ENCODE peak calls at places on chromosomes 13 and 19, in ten cellular contexts. D is heart left ventricle, E is neural progenitor cell, U is hepatocyte, G is testis, L is endodermal cell, T is neuronal stem cell, A is mucosa of descending colon, I is right cardiac atrium, Y is IMR-90. O is an unnamed sample. For H3K4me1, the result is how much of the 10 kb centered on the place peaks cover.

GRCh38 chr19:30217461-30217860 is 154.7 kb upstream of the ZNF536 start:
- DNase-seq in D (no peak), E (no peak), U (no peak), G (peak), L (peak), T (no peak), A (no peak), I (no peak), Y (no peak), O (no peak)

GRCh38 chr13:100811906-100812305 is 137.3 kb upstream of the TMTC4 start:
- DNase-seq in D (no peak), E (no peak), U (no peak), G (no peak), L (no peak), T (no peak), A (no peak), I (no peak), Y (no peak), O (no peak)

GRCh38 chr13:111657013-111657412 is 336.6 kb downstream of the TEX29 start:
- DNase-seq in D (no peak), E (no peak), U (no peak), G (no peak), L (no peak), T (no peak), A (no peak), I (no peak), Y (no peak), O (no peak)

GRCh38 chr19:5237190-5237780 is 103.3 kb downstream of the PTPRS start:
- DNase-seq in D (no peak), E (no peak), U (no peak), G (no peak), L (no peak), T (no peak), A (no peak), I (no peak), Y (no peak), O (no peak)

GRCh38 chr13:98239156-98240076 is 62.3 kb upstream of the RNF113B start:
- DNase-seq in D (no peak), E (no peak), U (peak), G (no peak), L (peak), T (no peak), A (no peak), I (no peak), Y (no peak), O (no peak)

GRCh38 chr19:17765069-17765618 is 13.9 kb downstream of the FCHO1 start:
- DNase-seq in D (peak), E (no peak), U (no peak), G (peak), L (peak), T (no peak), A (peak), I (peak), Y (no peak), O (no peak)

GRCh38 chr19:51186323-51186722 is 38.6 kb upstream of the CD33 start:
- DNase-seq in D (no peak), E (no peak), U (no peak), G (no peak), L (no peak), T (no peak), A (no peak), I (no peak), Y (no peak), O (no peak)

GRCh38 chr13:100662470-100663211 is 12.0 kb downstream of the TMTC4 start:
- DNase-seq in D (no peak), E (no peak), U (no peak), G (no peak), L (no peak), T (no peak), A (no peak), I (no peak), Y (no peak), O (no peak)

DNA sequence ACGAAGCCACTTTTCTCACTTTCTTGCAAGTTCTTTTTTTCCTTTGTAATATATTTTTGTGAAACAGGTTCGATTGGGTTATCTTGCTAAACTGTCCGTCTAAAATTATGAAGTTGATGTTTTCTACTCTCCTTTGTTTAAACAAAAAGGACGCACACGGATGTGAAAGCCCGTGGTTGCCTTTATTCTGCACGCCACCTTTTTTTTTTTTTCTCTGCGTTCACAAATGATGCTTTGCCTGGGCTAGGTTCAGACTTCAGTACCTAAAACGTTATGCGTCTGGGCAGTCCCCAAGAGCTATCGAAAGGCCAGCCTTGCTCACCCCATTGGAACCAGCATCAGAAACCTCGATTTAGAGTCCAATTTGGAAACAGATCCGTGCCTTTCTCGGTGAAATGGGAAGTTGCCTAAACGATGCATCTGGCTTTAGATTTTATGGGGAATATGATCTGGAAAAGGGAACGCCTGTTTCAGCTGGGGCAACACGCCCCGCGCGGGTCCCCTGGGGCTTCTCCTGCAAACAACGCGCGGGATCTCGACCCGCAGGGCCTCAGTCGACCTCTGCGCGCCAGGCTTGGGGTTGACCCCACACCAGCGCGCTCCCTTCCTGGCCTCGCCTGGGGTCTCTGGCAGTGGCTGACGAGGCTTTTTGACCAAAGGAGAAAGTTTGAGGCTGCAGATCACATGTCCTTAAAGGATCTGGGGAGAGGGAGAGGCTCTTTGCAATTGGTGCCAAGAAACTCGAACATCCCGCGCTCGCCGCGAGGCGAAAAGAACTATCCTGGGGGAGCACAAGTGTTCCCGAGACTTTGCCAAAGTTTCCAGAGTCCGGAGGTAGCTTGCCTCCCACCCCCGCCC is 114.0 kb downstream of the KCNRG start:
- DNase-seq in D (peak), E (peak), U (no peak), G (no peak), L (no peak), T (peak), A (no peak), I (no peak), Y (no peak), O (no peak)
- H3K4me1 ChIP-seq in D (under half), E (half or more), U (half or more), G (under half), L (under half), T (under half), A (under half), I (under half), Y (under half), O (under half)

GRCh38 chr19:55654323-55654832 is 457 bp upstream of the U2AF2 start:
- DNase-seq in D (peak), E (peak), U (peak), G (peak), L (peak), T (peak), A (peak), I (peak), Y (peak), O (peak)

GRCh38 chr19:55651236-55651635 is 3.2 kb downstream of the CCDC106 start:
- DNase-seq in D (peak), E (no peak), U (no peak), G (no peak), L (no peak), T (no peak), A (no peak), I (no peak), Y (no peak), O (no peak)

GRCh38 chr19:55653651-55654322 is 1.0 kb upstream of the U2AF2 start:
- DNase-seq in D (peak), E (peak), U (peak), G (peak), L (peak), T (peak), A (peak), I (peak), Y (peak), O (peak)

GRCh38 chr19:55650602-55651230 is 2.7 kb downstream of the CCDC106 start:
- DNase-seq in D (no peak), E (no peak), U (no peak), G (no peak), L (no peak), T (no peak), A (no peak), I (no peak), Y (no peak), O (no peak)

DNA sequence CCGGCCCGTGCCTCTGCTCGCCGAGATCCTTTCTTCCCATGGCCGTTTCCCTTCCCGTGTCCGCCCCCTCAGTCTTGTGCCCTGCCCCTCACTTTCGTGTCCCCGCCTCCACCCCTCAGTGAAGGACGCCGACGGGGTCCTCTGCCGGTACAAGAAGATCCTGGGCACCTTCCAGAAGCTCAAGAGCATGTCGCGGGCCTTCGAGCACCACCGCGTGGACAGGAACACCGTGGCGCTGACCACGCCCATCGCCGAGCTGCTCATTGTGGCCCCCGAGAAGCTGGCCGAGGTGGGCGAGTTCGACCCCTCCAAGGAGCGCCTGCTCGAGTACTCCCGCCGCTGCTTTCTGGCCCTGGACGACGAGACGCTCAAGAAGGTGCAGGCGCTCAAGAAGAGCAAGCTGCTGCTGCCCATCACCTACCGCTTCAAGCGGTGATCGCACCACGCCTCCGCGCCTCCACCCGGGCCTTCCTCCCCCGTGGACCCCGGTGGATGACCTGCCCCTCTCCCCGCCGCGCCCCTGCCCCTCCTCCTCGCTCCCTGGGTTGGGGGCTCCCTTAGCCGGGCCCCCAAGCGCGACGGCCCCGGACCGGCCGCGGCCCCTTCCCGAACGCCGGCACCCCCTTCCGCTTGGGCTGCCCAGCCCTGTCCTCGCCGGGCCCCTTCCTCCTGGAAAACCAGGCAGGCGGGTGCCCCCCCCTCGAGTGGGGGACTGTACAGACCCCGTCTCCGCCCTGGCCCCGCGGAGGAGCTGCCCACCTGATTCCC is 2.3 kb upstream of the U2AF2 start:
- DNase-seq in D (peak), E (no peak), U (no peak), G (no peak), L (peak), T (no peak), A (peak), I (no peak), Y (no peak), O (no peak)
- H3K4me1 ChIP-seq in D (under half), E (under half), U (under half), G (under half), L (under half), T (under half), A (under half), I (under half), Y (under half), O (under half)

DNA sequence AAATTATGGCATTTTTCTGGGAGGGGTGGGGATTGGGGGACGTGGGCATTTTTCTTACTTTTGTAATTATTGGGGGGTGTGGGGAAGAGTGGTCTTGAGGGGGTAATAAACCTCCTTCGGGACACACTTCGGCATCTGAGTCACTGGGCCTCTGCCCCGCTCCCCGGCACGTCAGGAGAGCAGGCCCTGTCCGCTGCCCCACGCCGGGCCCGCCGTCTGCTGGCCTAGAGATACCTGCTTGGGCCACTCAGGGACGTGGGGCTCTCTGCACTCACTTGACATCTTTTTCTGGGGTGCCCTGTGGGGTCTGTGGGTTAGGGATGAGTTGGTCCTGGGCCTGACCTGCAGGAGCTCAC is 3.5 kb upstream of the FTL start:
- DNase-seq in D (no peak), E (no peak), U (no peak), G (no peak), L (peak), T (no peak), A (peak), I (no peak), Y (no peak), O (no peak)
- H3K4me1 ChIP-seq in D (under half), E (under half), U (under half), G (under half), L (under half), T (under half), A (under half), I (under half), Y (under half), O (under half)

DNA sequence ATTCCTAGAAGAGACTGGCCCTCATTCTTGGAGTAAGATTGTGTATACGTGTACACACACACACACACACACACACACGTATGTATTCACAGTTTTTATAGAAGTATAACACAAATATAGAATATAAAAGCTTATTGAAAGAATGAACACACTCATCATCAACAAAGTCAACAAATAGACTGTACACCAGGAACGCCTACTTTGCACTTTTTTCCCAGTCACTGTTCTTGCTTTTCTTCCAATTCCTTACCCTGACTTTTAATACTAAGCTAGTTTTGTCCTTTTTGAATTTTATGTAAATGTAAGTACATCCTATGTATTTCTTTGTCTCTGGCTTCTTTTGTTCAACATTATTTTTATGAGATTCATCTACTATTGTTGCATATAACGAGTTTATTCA is 264.5 kb downstream of the MAB21L1 start:
- DNase-seq in D (no peak), E (no peak), U (no peak), G (no peak), L (no peak), T (no peak), A (no peak), I (no peak), Y (no peak), O (no peak)
- H3K4me1 ChIP-seq in D (under half), E (under half), U (under half), G (under half), L (under half), T (under half), A (under half), I (under half), Y (under half), O (under half)

O was measured in fibroblast of lung.